ENCODE peak calls at places on chromosomes 2 and 18, in nine cellular contexts. G is kidney, C is HCT116, Z is A549, L is nephron progenitor cell, R is AG09309, F is breast epithelium, J is fibroblast of villous mesenchyme, O is upper lobe of right lung. A is an unnamed sample.

GRCh38 chr2:182826051-182826450 is 40.4 kb downstream of the FRZB start:
- DNase-seq in G (no peak), C (no peak), Z (no peak), L (no peak), R (no peak), F (no peak), J (peak), O (no peak), A (no peak)

GRCh38 chr2:236261452-236261851 is 2.8 kb downstream of the ASB18 start:
- DNase-seq in G (no peak), C (no peak), Z (no peak), L (no peak), R (no peak), F (no peak), J (no peak), O (no peak), A (no peak)

GRCh38 chr2:10080536-10081304 is 509 bp upstream of the CYS1 start:
- DNase-seq in G (peak), C (no peak), Z (no peak), L (peak), R (no peak), F (no peak), J (no peak), O (no peak), A (no peak)

GRCh38 chr2:72915907-72916742 is 1.2 kb upstream of the EMX1 start:
- DNase-seq in G (peak), C (no peak), Z (peak), L (peak), R (no peak), F (no peak), J (peak), O (peak), A (peak)

GRCh38 chr18:10329116-10329515 is 125.3 kb upstream of the APCDD1 start:
- DNase-seq in G (no peak), C (no peak), Z (no peak), L (no peak), R (no peak), F (no peak), J (peak), O (no peak), A (no peak)

GRCh38 chr18:53509886-53510285 is 714.6 kb downstream of the MBD2 start:
- DNase-seq in G (no peak), C (no peak), Z (no peak), L (no peak), R (no peak), F (no peak), J (no peak), O (no peak), A (no peak)

GRCh38 chr18:41763361-41763760 is 191.7 kb upstream of the PIK3C3 start:
- DNase-seq in G (no peak), C (no peak), Z (no peak), L (no peak), R (no peak), F (no peak), J (no peak), O (no peak), A (no peak)

GRCh38 chr2:96413067-96413722 is 77.6 kb downstream of the NCAPH start:
- DNase-seq in G (no peak), C (no peak), Z (peak), L (no peak), R (no peak), F (no peak), J (no peak), O (no peak), A (no peak)

GRCh38 chr2:52500561-52500960 is 1267.0 kb upstream of the CHAC2 start:
- DNase-seq in G (no peak), C (no peak), Z (no peak), L (no peak), R (no peak), F (no peak), J (no peak), O (no peak), A (no peak)

GRCh38 chr18:43965691-43966090 is 688.4 kb upstream of the SYT4 start:
- DNase-seq in G (no peak), C (no peak), Z (no peak), L (no peak), R (peak), F (no peak), J (peak), O (no peak), A (no peak)

GRCh38 chr2:204984421-204984925 is 439.2 kb downstream of the PARD3B start:
- DNase-seq in G (no peak), C (no peak), Z (no peak), L (no peak), R (no peak), F (no peak), J (no peak), O (no peak), A (no peak)

GRCh38 chr2:53852540-53852939 is 7.2 kb downstream of the GPR75 start:
- DNase-seq in G (no peak), C (no peak), Z (no peak), L (no peak), R (no peak), F (no peak), J (no peak), O (no peak), A (no peak)

GRCh38 chr2:219997341-219997851 is 370.0 kb downstream of the SLC4A3 start:
- DNase-seq in G (peak), C (no peak), Z (peak), L (peak), R (no peak), F (peak), J (peak), O (no peak), A (no peak)

GRCh38 chr18:54100466-54100865 is 124.0 kb downstream of the MBD2 start:
- DNase-seq in G (no peak), C (no peak), Z (no peak), L (no peak), R (no peak), F (no peak), J (no peak), O (no peak), A (no peak)

GRCh38 chr2:69563021-69563420 is 80.5 kb downstream of the AAK1 start:
- DNase-seq in G (no peak), C (no peak), Z (no peak), L (no peak), R (no peak), F (no peak), J (no peak), O (no peak), A (no peak)

GRCh38 chr18:35311506-35311905 is 21.5 kb upstream of the ZSCAN30 start:
- DNase-seq in G (no peak), C (no peak), Z (no peak), L (no peak), R (no peak), F (no peak), J (peak), O (no peak), A (no peak)

GRCh38 chr2:75100011-75100680 is 99.2 kb downstream of the TACR1 start:
- DNase-seq in G (no peak), C (no peak), Z (peak), L (no peak), R (peak), F (no peak), J (peak), O (no peak), A (no peak)

GRCh38 chr18:34723143-34723542 is 13.0 kb downstream of the DTNA start:
- DNase-seq in G (no peak), C (no peak), Z (no peak), L (no peak), R (no peak), F (no peak), J (peak), O (no peak), A (no peak)

GRCh38 chr18:13548106-13548819 is 178.1 kb downstream of the FAM210A start:
- DNase-seq in G (no peak), C (no peak), Z (no peak), L (no peak), R (no peak), F (no peak), J (no peak), O (no peak), A (peak)

GRCh38 chr2:235740821-235741220 is 247.0 kb downstream of the AGAP1 start:
- DNase-seq in G (no peak), C (no peak), Z (peak), L (no peak), R (no peak), F (no peak), J (no peak), O (no peak), A (no peak)

GRCh38 chr2:143513081-143513480 is 383.9 kb downstream of the ARHGAP15 start:
- DNase-seq in G (no peak), C (peak), Z (peak), L (peak), R (peak), F (no peak), J (peak), O (no peak), A (no peak)

GRCh38 chr2:12300927-12301326 is 415.8 kb upstream of the TRIB2 start:
- DNase-seq in G (no peak), C (no peak), Z (no peak), L (no peak), R (no peak), F (no peak), J (peak), O (no peak), A (no peak)

GRCh38 chr2:18922276-18922675 is 332.9 kb upstream of the NT5C1B start:
- DNase-seq in G (no peak), C (no peak), Z (no peak), L (no peak), R (no peak), F (no peak), J (peak), O (no peak), A (no peak)

GRCh38 chr2:204738721-204739120 is 193.4 kb downstream of the PARD3B start:
- DNase-seq in G (no peak), C (no peak), Z (no peak), L (no peak), R (no peak), F (no peak), J (no peak), O (no peak), A (no peak)

GRCh38 chr2:121099329-121100318 is 185.4 kb downstream of the TFCP2L1 start:
- DNase-seq in G (no peak), C (peak), Z (peak), L (no peak), R (no peak), F (no peak), J (no peak), O (peak), A (peak)

GRCh38 chr2:35035883-35036282 is 1319.7 kb upstream of the CRIM1 start:
- DNase-seq in G (no peak), C (no peak), Z (peak), L (no peak), R (no peak), F (no peak), J (no peak), O (no peak), A (no peak)

GRCh38 chr2:150916997-150917396 is 344.7 kb downstream of the RBM43 start:
- DNase-seq in G (no peak), C (no peak), Z (no peak), L (no peak), R (peak), F (no peak), J (no peak), O (no peak), A (no peak)

GRCh38 chr2:143553261-143553660 is 424.0 kb downstream of the ARHGAP15 start:
- DNase-seq in G (no peak), C (no peak), Z (no peak), L (no peak), R (no peak), F (no peak), J (peak), O (no peak), A (no peak)

GRCh38 chr2:182020319-182021055 is 34.8 kb downstream of the PPP1R1C start:
- DNase-seq in G (no peak), C (no peak), Z (peak), L (no peak), R (no peak), F (no peak), J (peak), O (no peak), A (no peak)

GRCh38 chr2:109497447-109497846 is 116.3 kb downstream of the SEPTIN10 start:
- DNase-seq in G (no peak), C (no peak), Z (no peak), L (no peak), R (peak), F (no peak), J (peak), O (no peak), A (no peak)

GRCh38 chr2:160680294-160680693 is 186.7 kb upstream of the RBMS1 start:
- DNase-seq in G (no peak), C (no peak), Z (no peak), L (no peak), R (no peak), F (no peak), J (peak), O (no peak), A (no peak)

GRCh38 chr2:38251940-38252339 is 125.1 kb downstream of the ATL2 start:
- DNase-seq in G (no peak), C (no peak), Z (no peak), L (no peak), R (no peak), F (no peak), J (no peak), O (no peak), A (no peak)
- TF ChIP-seq CTCF in G (no peak), C (no peak), Z (no peak), L (no peak), R (no peak), F (no peak), J (no peak), O (no peak), A (no peak)

DNA sequence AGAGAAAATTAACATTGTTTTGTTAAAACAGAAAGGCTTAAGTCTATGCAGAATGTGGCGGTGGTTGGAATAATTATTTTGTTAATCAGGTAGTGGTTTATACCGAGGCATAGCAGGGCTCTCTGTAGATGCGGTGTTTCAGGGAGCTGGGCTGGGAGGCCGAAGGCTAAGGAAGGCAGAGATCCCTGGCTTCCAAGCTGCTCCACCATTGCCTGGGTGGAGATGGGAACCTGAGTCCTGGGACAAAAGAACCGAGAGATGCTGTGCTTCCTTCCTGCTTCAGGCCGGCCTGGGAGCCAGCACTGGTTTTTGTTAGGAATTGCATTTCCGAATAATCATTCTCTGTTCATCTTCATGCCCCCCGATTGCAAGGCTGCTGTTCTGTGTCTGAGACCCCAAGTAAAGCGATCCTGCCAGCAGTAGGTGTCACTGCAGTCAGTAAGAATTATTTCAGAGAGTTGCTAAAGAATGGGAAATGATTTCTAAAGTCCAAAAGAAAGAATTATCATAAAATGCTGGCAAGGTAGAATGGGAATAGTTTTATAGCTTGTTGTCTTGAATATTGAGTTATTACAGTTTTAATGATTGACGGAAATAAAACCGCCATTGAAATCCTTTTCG is 824.9 kb downstream of the GALR1 start:
- DNase-seq in G (no peak), C (no peak), Z (no peak), L (no peak), R (no peak), F (no peak), J (no peak), O (no peak), A (no peak)
- TF ChIP-seq CTCF in G (no peak), C (no peak), Z (no peak), L (no peak), R (no peak), F (no peak), J (no peak), O (peak), A (no peak)

GRCh38 chr2:126886906-126887280 is 11.8 kb upstream of the TEX51 start:
- DNase-seq in G (peak), C (no peak), Z (no peak), L (no peak), R (no peak), F (peak), J (no peak), O (peak), A (peak)

GRCh38 chr2:126887506-126887905 is 11.2 kb upstream of the TEX51 start:
- DNase-seq in G (no peak), C (no peak), Z (no peak), L (no peak), R (no peak), F (peak), J (no peak), O (peak), A (peak)

GRCh38 chr2:126885701-126886121 is 13.0 kb upstream of the TEX51 start:
- DNase-seq in G (peak), C (no peak), Z (no peak), L (no peak), R (no peak), F (peak), J (peak), O (peak), A (peak)

GRCh38 chr2:126884861-126885481 is 13.7 kb upstream of the TEX51 start:
- DNase-seq in G (no peak), C (no peak), Z (no peak), L (no peak), R (no peak), F (peak), J (no peak), O (no peak), A (peak)

GRCh38 chr2:126886201-126886905 is 12.3 kb upstream of the TEX51 start:
- DNase-seq in G (peak), C (peak), Z (peak), L (peak), R (no peak), F (peak), J (peak), O (peak), A (no peak)
- TF ChIP-seq CTCF in G (peak), C (peak), Z (peak), L (peak), R (peak), F (peak), J (peak), O (peak), A (peak)

DNA sequence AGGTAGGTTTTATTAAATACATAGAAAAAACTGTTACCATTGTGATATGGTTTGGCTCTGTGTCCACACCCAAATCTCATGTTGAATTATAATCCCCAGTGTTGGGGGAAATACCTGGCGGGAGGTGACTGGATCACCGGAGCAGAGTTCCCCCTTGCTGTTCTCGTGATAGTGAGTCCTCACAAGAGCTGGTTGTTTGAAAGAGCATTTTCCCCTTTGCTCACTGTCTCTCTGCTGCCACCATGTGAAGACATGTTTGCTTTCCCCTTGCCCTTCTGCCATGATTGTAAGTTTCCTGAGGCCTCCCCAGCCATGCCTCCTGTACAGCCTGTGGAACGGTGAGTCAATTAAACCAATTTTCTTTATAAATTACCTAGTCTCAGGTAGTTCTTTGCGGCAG is 352.7 kb upstream of the SLC39A10 start:
- DNase-seq in G (no peak), C (peak), Z (peak), L (no peak), R (no peak), F (no peak), J (peak), O (no peak), A (no peak)
- TF ChIP-seq CTCF in G (no peak), C (peak), Z (peak), L (no peak), R (no peak), F (no peak), J (peak), O (no peak), A (peak)

DNA sequence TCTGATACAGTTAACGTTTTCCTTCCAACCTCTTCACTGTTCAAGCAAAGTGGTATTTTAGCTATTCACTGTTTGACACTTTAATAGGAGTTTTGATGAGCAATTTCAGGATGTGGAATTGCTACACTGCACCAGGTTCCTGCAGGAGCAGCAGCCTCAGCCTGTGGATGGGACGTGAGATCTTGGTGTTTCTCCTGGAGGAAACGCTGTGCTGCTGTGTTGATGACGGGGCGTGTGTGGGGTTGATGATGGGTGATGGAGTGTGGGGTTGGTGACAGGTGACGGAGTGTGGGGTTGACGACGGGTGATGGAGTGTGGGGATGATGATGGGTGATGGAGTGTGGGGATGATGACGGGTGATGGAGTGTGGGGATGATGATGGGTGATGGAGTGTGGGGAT is 98.9 kb downstream of the RTP5 start:
- DNase-seq in G (no peak), C (no peak), Z (no peak), L (no peak), R (no peak), F (no peak), J (no peak), O (no peak), A (no peak)
- TF ChIP-seq CTCF in G (no peak), C (no peak), Z (no peak), L (no peak), R (no peak), F (no peak), J (no peak), O (no peak), A (no peak)

A was measured in chondrocyte.